ENCODE peak calls at places on chromosome 4, in ten cellular contexts. F is RPMI7951; P is HS-27A; R is psoas muscle; L is WTC11; B is GM04504; U is smooth muscle cell of the brain vasculature; G is NB4; H is NCI-H1417; D is activated CD4-positive, alpha-beta T cell treated with anti-CD3 and anti-CD28 coated beads, Interleukin-2, amount 10 ng/mL, durations not matched to agents 7 days and 5 days. I is an unnamed sample.

GRCh38 chr4:169229571-169230028 is 41.2 kb downstream of the SH3RF1 start:
- DNase-seq in F (peak), P (no peak), R (no peak), L (no peak), B (peak), U (peak), G (no peak), H (peak), D (no peak), I (peak)

GRCh38 chr4:1599491-1600210 is 84.5 kb downstream of the FAM53A start:
- DNase-seq in F (no peak), P (no peak), R (peak), L (no peak), B (no peak), U (no peak), G (peak), H (no peak), D (no peak), I (no peak)

GRCh38 chr4:140807491-140808257 is 51.5 kb upstream of the TBC1D9 start:
- DNase-seq in F (no peak), P (no peak), R (no peak), L (no peak), B (no peak), U (peak), G (peak), H (no peak), D (no peak), I (no peak)

GRCh38 chr4:85486425-85487101 is 11.6 kb downstream of the ARHGAP24 start:
- DNase-seq in F (peak), P (no peak), R (no peak), L (no peak), B (no peak), U (no peak), G (peak), H (peak), D (no peak), I (peak)

GRCh38 chr4:98046665-98047064 is 96.6 kb downstream of the STPG2 start:
- DNase-seq in F (no peak), P (no peak), R (no peak), L (no peak), B (no peak), U (no peak), G (no peak), H (peak), D (no peak), I (peak)

GRCh38 chr4:7007142-7007907 is 35.8 kb upstream of the TADA2B start:
- DNase-seq in F (no peak), P (no peak), R (no peak), L (no peak), B (no peak), U (no peak), G (no peak), H (no peak), D (no peak), I (no peak)

GRCh38 chr4:81572398-81572797 is 100.7 kb upstream of the RASGEF1B start:
- DNase-seq in F (no peak), P (no peak), R (no peak), L (no peak), B (no peak), U (no peak), G (no peak), H (no peak), D (no peak), I (no peak)

GRCh38 chr4:84968936-84969335 is 2.4 kb upstream of the WDFY3 start:
- DNase-seq in F (no peak), P (no peak), R (no peak), L (no peak), B (no peak), U (no peak), G (no peak), H (peak), D (no peak), I (peak)

GRCh38 chr4:181968371-181968770 is 274.8 kb upstream of the TENM3 start:
- DNase-seq in F (peak), P (peak), R (no peak), L (no peak), B (peak), U (no peak), G (no peak), H (no peak), D (no peak), I (peak)

GRCh38 chr4:681736-682451 is 7.1 kb downstream of the SLC49A3 start:
- DNase-seq in F (no peak), P (no peak), R (peak), L (peak), B (no peak), U (no peak), G (no peak), H (peak), D (no peak), I (no peak)

GRCh38 chr4:89438102-89438831 is 130.7 kb upstream of the GPRIN3 start:
- DNase-seq in F (peak), P (peak), R (no peak), L (peak), B (no peak), U (no peak), G (peak), H (peak), D (peak), I (peak)

GRCh38 chr4:6184169-6184568 is 16.2 kb downstream of the JAKMIP1 start:
- DNase-seq in F (no peak), P (no peak), R (no peak), L (no peak), B (no peak), U (no peak), G (no peak), H (no peak), D (no peak), I (peak)